ENCODE peak calls at places on chromosome 14, in six cellular contexts. O is stomach, Q is AG20443, D is endodermal cell, M is D721Med, N is SHP77. B is an unnamed sample.

GRCh38 chr14:99758121-99758871 is 34.9 kb upstream of the EML1 start:
- DNase-seq in O (no peak), Q (peak), N (no peak), M (no peak), D (peak), B (no peak)

GRCh38 chr14:50402965-50403364 is 6.3 kb upstream of the CDKL1 start:
- DNase-seq in M (no peak), O (no peak), D (no peak), Q (no peak), N (no peak), B (no peak)

GRCh38 chr14:89507521-89507920 is 90.5 kb upstream of the FOXN3 start:
- DNase-seq in O (no peak), D (no peak), N (no peak), Q (peak), M (no peak), B (no peak)

GRCh38 chr14:90808759-90809529 is 7.3 kb downstream of the TTC7B start:
- DNase-seq in N (no peak), O (no peak), D (no peak), M (no peak), Q (no peak), B (no peak)

GRCh38 chr14:91252901-91253794 is 8.6 kb upstream of the GPR68 start:
- DNase-seq in M (no peak), O (peak), N (no peak), D (peak), Q (peak), B (peak)

GRCh38 chr14:44404599-44405349 is 102.3 kb downstream of the FSCB start:
- DNase-seq in D (no peak), O (no peak), Q (no peak), N (no peak), M (no peak), B (no peak)

GRCh38 chr14:91363776-91364523 is 53.7 kb downstream of the CCDC88C start:
- DNase-seq in Q (no peak), M (no peak), N (no peak), O (no peak), D (peak), B (no peak)

GRCh38 chr14:103164006-103164405 is 40.7 kb downstream of the TNFAIP2 start:
- DNase-seq in D (no peak), M (no peak), O (no peak), Q (no peak), N (no peak), B (no peak)

GRCh38 chr14:93269341-93270068 is 62.4 kb downstream of the UBR7 start:
- DNase-seq in D (no peak), M (no peak), O (no peak), N (no peak), Q (peak), B (no peak)

GRCh38 chr14:91078095-91078737 is 17.8 kb upstream of the RPS6KA5 start:
- DNase-seq in M (no peak), Q (no peak), O (no peak), N (no peak), D (no peak), B (no peak)

GRCh38 chr14:89641495-89642162 is 224.6 kb upstream of the FOXN3 start:
- DNase-seq in M (no peak), D (no peak), N (no peak), O (no peak), Q (no peak), B (no peak)

GRCh38 chr14:89337161-89337560 is 79.9 kb downstream of the FOXN3 start:
- DNase-seq in N (no peak), D (no peak), O (no peak), Q (no peak), M (no peak), B (no peak)

GRCh38 chr14:98408713-98409112 is 863.3 kb downstream of the BCL11B start:
- DNase-seq in Q (no peak), N (no peak), O (no peak), M (no peak), D (no peak), B (no peak)

GRCh38 chr14:101179691-101180211 is 276.2 kb upstream of the RTL1 start:
- DNase-seq in Q (peak), O (no peak), D (no peak), N (no peak), M (no peak), B (no peak)

GRCh38 chr14:32102152-32102787 is 25.2 kb downstream of the ARHGAP5 start:
- DNase-seq in M (no peak), N (no peak), D (no peak), Q (no peak), O (no peak), B (no peak)

GRCh38 chr14:52076334-52076733 is 7.5 kb upstream of the NID2 start:
- DNase-seq in Q (peak), M (no peak), D (no peak), O (no peak), N (no peak), B (no peak)

GRCh38 chr14:53603994-53604393 is 352.6 kb downstream of the BMP4 start:
- DNase-seq in M (no peak), D (no peak), Q (no peak), N (no peak), O (no peak), B (no peak)

GRCh38 chr14:51996148-51996746 is 6.9 kb downstream of the RTRAF start:
- DNase-seq in O (no peak), Q (no peak), N (no peak), M (no peak), D (no peak), B (no peak)

GRCh38 chr14:38108681-38109080 is 99.0 kb upstream of the SSTR1 start:
- DNase-seq in Q (peak), O (no peak), M (no peak), N (no peak), D (no peak), B (no peak)

GRCh38 chr14:32414808-32415255 is 85.7 kb downstream of the AKAP6 start:
- DNase-seq in O (no peak), N (no peak), M (no peak), Q (no peak), D (no peak), B (no peak)

GRCh38 chr14:102914474-102915291 is 7.8 kb upstream of the AMN start:
- DNase-seq in M (no peak), O (no peak), N (no peak), Q (no peak), D (no peak), B (no peak)

GRCh38 chr14:75803768-75804167 is 142.7 kb downstream of the TTLL5 start:
- DNase-seq in O (no peak), D (no peak), Q (no peak), N (no peak), M (no peak), B (no peak)

GRCh38 chr14:29310757-29311156 is 544.2 kb downstream of the FOXG1 start:
- DNase-seq in D (no peak), Q (peak), N (no peak), O (no peak), M (no peak), B (no peak)

GRCh38 chr14:51661504-51661903 is 9.8 kb downstream of the FRMD6 start:
- DNase-seq in Q (no peak), N (no peak), D (no peak), O (no peak), M (no peak), B (no peak)

GRCh38 chr14:35881280-35881679 is 55.1 kb downstream of the BRMS1L start:
- DNase-seq in N (no peak), Q (no peak), O (no peak), D (no peak), M (no peak), B (no peak)

GRCh38 chr14:94904636-94905035 is 134.7 kb upstream of the GSC start:
- DNase-seq in Q (peak), N (no peak), O (no peak), D (peak), M (no peak), B (no peak)

GRCh38 chr14:73463411-73463810 is 5.1 kb upstream of the NUMB start:
- DNase-seq in N (no peak), Q (peak), M (no peak), O (peak), D (peak), B (no peak)

GRCh38 chr14:42510071-42510470 is 903.4 kb downstream of the LRFN5 start:
- DNase-seq in D (no peak), M (no peak), N (no peak), O (no peak), Q (no peak), B (no peak)

GRCh38 chr14:77099425-77100167 is 1.5 kb downstream of the CIPC start:
- DNase-seq in N (no peak), Q (peak), D (no peak), O (no peak), M (no peak), B (peak)

GRCh38 chr14:101553393-101553792 is 7.9 kb upstream of the DIO3 start:
- DNase-seq in M (no peak), N (no peak), Q (no peak), O (no peak), D (no peak), B (no peak)

GRCh38 chr14:101196795-101197590 is 293.5 kb upstream of the RTL1 start:
- DNase-seq in O (peak), D (peak), M (no peak), Q (no peak), N (no peak), B (no peak)

GRCh38 chr14:51517116-51517515 is 134.6 kb upstream of the FRMD6 start:
- DNase-seq in O (no peak), N (no peak), D (no peak), Q (no peak), M (no peak), B (no peak)

GRCh38 chr14:79967001-79967400 is 244.3 kb downstream of the DIO2 start:
- DNase-seq in M (no peak), N (no peak), Q (no peak), D (no peak), O (no peak), B (no peak)

GRCh38 chr14:99715266-99716000 is 31.3 kb downstream of the CYP46A1 start:
- DNase-seq in N (no peak), O (no peak), M (no peak), Q (no peak), D (no peak), B (no peak)

GRCh38 chr14:103696027-103696402 is 19.2 kb downstream of the XRCC3 start:
- DNase-seq in D (no peak), Q (no peak), M (no peak), N (no peak), O (no peak), B (no peak)

GRCh38 chr14:93047187-93047586 is 68.5 kb downstream of the ITPK1 start:
- DNase-seq in M (no peak), O (no peak), N (no peak), D (no peak), Q (no peak), B (no peak)

GRCh38 chr14:103613517-103613916 is 15.5 kb upstream of the KLC1 start:
- DNase-seq in O (no peak), M (no peak), N (no peak), D (no peak), Q (no peak), B (no peak)

GRCh38 chr14:87874676-87875075 is 118.3 kb downstream of the GALC start:
- DNase-seq in D (no peak), N (no peak), Q (no peak), M (no peak), O (no peak), B (no peak)

GRCh38 chr14:53953828-53954550 is 2.6 kb downstream of the BMP4 start:
- DNase-seq in D (no peak), O (no peak), M (no peak), N (no peak), Q (peak), B (peak)

B was measured in prostate gland.